ENCODE peak calls at places on chromosomes 13 and 19, in seven cellular contexts. One of them, this sample, is unnamed. For H3K4me1 and H3K36me3, the result is how much of the 10 kb centered on the place peaks cover.

GRCh38 chr19:13051581-13052165 is 51.0 kb downstream of the LYL1 start:
- DNase-seq in PC-9: peak
- DNase-seq in Peyer's patch: peak
- DNase-seq in pancreas: peak
- DNase-seq in GM12878: no peak
- DNase-seq in CD8-positive, alpha-beta memory T cell: no peak
- DNase-seq in left ventricle myocardium inferior: peak
- DNase-seq in this sample: peak

GRCh38 chr19:45469132-45469834 is 1.5 kb downstream of the FOSB start:
- DNase-seq in PC-9: peak
- DNase-seq in Peyer's patch: peak
- DNase-seq in pancreas: peak
- DNase-seq in GM12878: peak
- DNase-seq in CD8-positive, alpha-beta memory T cell: peak
- DNase-seq in left ventricle myocardium inferior: peak
- DNase-seq in this sample: peak

GRCh38 chr19:38149597-38149996 is 74.4 kb downstream of the DPF1 start:
- DNase-seq in PC-9: no peak
- DNase-seq in Peyer's patch: no peak
- DNase-seq in pancreas: no peak
- DNase-seq in GM12878: no peak
- DNase-seq in CD8-positive, alpha-beta memory T cell: no peak
- DNase-seq in left ventricle myocardium inferior: no peak
- DNase-seq in this sample: no peak

GRCh38 chr19:28393574-28394336 is 819.2 kb downstream of the UQCRFS1 start:
- DNase-seq in PC-9: no peak
- DNase-seq in Peyer's patch: no peak
- DNase-seq in pancreas: no peak
- DNase-seq in GM12878: no peak
- DNase-seq in CD8-positive, alpha-beta memory T cell: no peak
- DNase-seq in left ventricle myocardium inferior: no peak
- DNase-seq in this sample: no peak

GRCh38 chr13:106186366-106187030 is 349.0 kb downstream of the EFNB2 start:
- DNase-seq in PC-9: no peak
- DNase-seq in Peyer's patch: no peak
- DNase-seq in pancreas: no peak
- DNase-seq in GM12878: no peak
- DNase-seq in CD8-positive, alpha-beta memory T cell: no peak
- DNase-seq in left ventricle myocardium inferior: no peak
- DNase-seq in this sample: no peak

GRCh38 chr19:48421548-48421947 is 24.2 kb upstream of the GRWD1 start:
- DNase-seq in PC-9: no peak
- DNase-seq in Peyer's patch: no peak
- DNase-seq in pancreas: no peak
- DNase-seq in GM12878: no peak
- DNase-seq in CD8-positive, alpha-beta memory T cell: no peak
- DNase-seq in left ventricle myocardium inferior: no peak
- DNase-seq in this sample: no peak

GRCh38 chr13:34155931-34156607 is 338.1 kb downstream of the RFC3 start:
- DNase-seq in PC-9: peak
- DNase-seq in Peyer's patch: no peak
- DNase-seq in pancreas: no peak
- DNase-seq in GM12878: no peak
- DNase-seq in CD8-positive, alpha-beta memory T cell: no peak
- DNase-seq in left ventricle myocardium inferior: no peak
- DNase-seq in this sample: no peak

GRCh38 chr13:37026778-37027177 is 26.2 kb downstream of the EXOSC8 start:
- DNase-seq in PC-9: no peak
- DNase-seq in Peyer's patch: no peak
- DNase-seq in pancreas: no peak
- DNase-seq in GM12878: no peak
- DNase-seq in CD8-positive, alpha-beta memory T cell: no peak
- DNase-seq in left ventricle myocardium inferior: no peak
- DNase-seq in this sample: no peak

GRCh38 chr19:42282810-42283247 is 13.8 kb downstream of the CIC start:
- DNase-seq in PC-9: no peak
- DNase-seq in Peyer's patch: no peak
- DNase-seq in pancreas: no peak
- DNase-seq in GM12878: no peak
- DNase-seq in CD8-positive, alpha-beta memory T cell: no peak
- DNase-seq in left ventricle myocardium inferior: no peak
- DNase-seq in this sample: no peak

GRCh38 chr19:42283248-42284065 is 14.4 kb downstream of the CIC start:
- DNase-seq in PC-9: peak
- DNase-seq in Peyer's patch: peak
- DNase-seq in pancreas: peak
- DNase-seq in GM12878: peak
- DNase-seq in CD8-positive, alpha-beta memory T cell: peak
- DNase-seq in left ventricle myocardium inferior: peak
- DNase-seq in this sample: peak

GRCh38 chr19:42284641-42285341 is 15.7 kb downstream of the CIC start:
- DNase-seq in PC-9: no peak
- DNase-seq in Peyer's patch: peak
- DNase-seq in pancreas: no peak
- DNase-seq in GM12878: no peak
- DNase-seq in CD8-positive, alpha-beta memory T cell: no peak
- DNase-seq in left ventricle myocardium inferior: no peak
- DNase-seq in this sample: no peak

GRCh38 chr19:42285546-42285945 is 16.4 kb upstream of the PRR19 start:
- DNase-seq in PC-9: no peak
- DNase-seq in Peyer's patch: peak
- DNase-seq in pancreas: no peak
- DNase-seq in GM12878: no peak
- DNase-seq in CD8-positive, alpha-beta memory T cell: no peak
- DNase-seq in left ventricle myocardium inferior: no peak
- DNase-seq in this sample: no peak

DNA sequence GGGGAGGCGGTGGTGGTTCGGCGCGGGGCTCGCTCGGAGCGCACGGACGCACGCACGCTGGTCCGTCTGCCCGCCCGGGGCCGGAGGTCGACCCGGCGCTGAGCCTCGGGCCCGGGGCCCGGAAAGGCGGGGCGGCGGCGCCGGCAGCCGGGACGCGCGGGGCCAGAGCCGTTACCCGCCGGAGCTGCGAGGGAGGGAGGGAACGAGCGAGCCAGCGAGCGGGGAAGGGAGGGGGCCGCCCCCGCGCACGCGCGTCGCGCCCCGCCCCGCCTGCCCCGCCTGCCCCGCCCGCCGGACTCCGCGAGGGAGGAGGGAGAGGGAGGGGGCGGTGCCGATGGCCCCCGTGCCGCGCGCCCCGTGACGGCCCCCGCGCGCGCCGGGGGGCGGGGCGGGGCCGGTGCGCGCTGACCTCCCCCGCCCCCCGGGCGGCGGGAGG is 15.0 kb downstream of the CIC start:
- DNase-seq in PC-9: no peak
- DNase-seq in Peyer's patch: peak
- DNase-seq in pancreas: peak
- DNase-seq in GM12878: no peak
- DNase-seq in CD8-positive, alpha-beta memory T cell: peak
- DNase-seq in left ventricle myocardium inferior: peak
- DNase-seq in this sample: peak
- H3K4me1 ChIP-seq in PC-9: under half
- H3K4me1 ChIP-seq in Peyer's patch: half or more
- H3K4me1 ChIP-seq in pancreas: under half
- H3K4me1 ChIP-seq in GM12878: under half
- H3K4me1 ChIP-seq in CD8-positive, alpha-beta memory T cell: under half
- H3K4me1 ChIP-seq in left ventricle myocardium inferior: half or more
- H3K4me1 ChIP-seq in this sample: under half

DNA sequence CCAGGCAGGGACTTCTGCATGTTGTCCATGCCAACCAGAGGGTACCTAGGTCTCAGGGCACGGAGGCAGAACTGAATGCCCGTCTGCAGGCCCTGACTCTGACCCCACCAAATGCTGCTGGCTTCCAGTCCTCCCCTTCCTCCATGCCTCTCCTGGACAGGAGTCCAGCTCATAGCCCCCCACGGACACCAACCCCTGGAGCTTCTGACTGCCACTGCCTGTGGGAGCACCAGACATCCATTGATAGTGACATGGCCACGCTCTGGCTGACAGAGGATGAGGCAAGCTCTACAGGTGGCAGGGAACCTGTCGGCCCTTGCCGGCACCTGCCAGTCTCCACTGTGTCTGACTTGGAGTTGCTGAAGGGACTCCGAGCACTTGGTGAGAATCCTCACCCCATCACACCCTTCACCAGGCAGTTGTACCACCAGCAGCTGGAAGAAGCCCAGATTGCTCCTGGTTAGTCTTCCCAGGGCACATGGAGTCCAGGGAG is 1.8 kb downstream of the ANKLE1 start:
- DNase-seq in PC-9: no peak
- DNase-seq in Peyer's patch: no peak
- DNase-seq in pancreas: no peak
- DNase-seq in GM12878: no peak
- DNase-seq in CD8-positive, alpha-beta memory T cell: no peak
- DNase-seq in left ventricle myocardium inferior: no peak
- DNase-seq in this sample: no peak
- H3K36me3 ChIP-seq in PC-9: under half
- H3K36me3 ChIP-seq in Peyer's patch: under half
- H3K36me3 ChIP-seq in pancreas: under half
- H3K36me3 ChIP-seq in GM12878: under half
- H3K36me3 ChIP-seq in CD8-positive, alpha-beta memory T cell: under half
- H3K36me3 ChIP-seq in left ventricle myocardium inferior: under half
- H3K36me3 ChIP-seq in this sample: under half

GRCh38 chr19:5129691-5130090 is 160.8 kb downstream of the KDM4B start:
- DNase-seq in PC-9: no peak
- DNase-seq in Peyer's patch: no peak
- DNase-seq in pancreas: no peak
- DNase-seq in GM12878: no peak
- DNase-seq in CD8-positive, alpha-beta memory T cell: no peak
- DNase-seq in left ventricle myocardium inferior: no peak
- DNase-seq in this sample: no peak
- H3K4me1 ChIP-seq in PC-9: under half
- H3K4me1 ChIP-seq in Peyer's patch: under half
- H3K4me1 ChIP-seq in pancreas: under half
- H3K4me1 ChIP-seq in GM12878: half or more
- H3K4me1 ChIP-seq in CD8-positive, alpha-beta memory T cell: under half
- H3K4me1 ChIP-seq in left ventricle myocardium inferior: under half
- H3K4me1 ChIP-seq in this sample: under half

GRCh38 chr13:27171244-27171829 is at the start of gene USP12:
- DNase-seq in PC-9: no peak
- DNase-seq in Peyer's patch: peak
- DNase-seq in pancreas: peak
- DNase-seq in GM12878: no peak
- DNase-seq in CD8-positive, alpha-beta memory T cell: no peak
- DNase-seq in left ventricle myocardium inferior: peak
- DNase-seq in this sample: peak

GRCh38 chr13:27170521-27171243 is 929 bp downstream of the USP12 start:
- DNase-seq in PC-9: peak
- DNase-seq in Peyer's patch: peak
- DNase-seq in pancreas: peak
- DNase-seq in GM12878: no peak
- DNase-seq in CD8-positive, alpha-beta memory T cell: peak
- DNase-seq in left ventricle myocardium inferior: peak
- DNase-seq in this sample: peak

GRCh38 chr13:27168870-27169525 is 2.6 kb downstream of the USP12 start:
- DNase-seq in PC-9: no peak
- DNase-seq in Peyer's patch: no peak
- DNase-seq in pancreas: no peak
- DNase-seq in GM12878: no peak
- DNase-seq in CD8-positive, alpha-beta memory T cell: no peak
- DNase-seq in left ventricle myocardium inferior: no peak
- DNase-seq in this sample: no peak

GRCh38 chr13:27170221-27170520 is 1.4 kb downstream of the USP12 start:
- DNase-seq in PC-9: peak
- DNase-seq in Peyer's patch: no peak
- DNase-seq in pancreas: no peak
- DNase-seq in GM12878: no peak
- DNase-seq in CD8-positive, alpha-beta memory T cell: no peak
- DNase-seq in left ventricle myocardium inferior: no peak
- DNase-seq in this sample: no peak

DNA sequence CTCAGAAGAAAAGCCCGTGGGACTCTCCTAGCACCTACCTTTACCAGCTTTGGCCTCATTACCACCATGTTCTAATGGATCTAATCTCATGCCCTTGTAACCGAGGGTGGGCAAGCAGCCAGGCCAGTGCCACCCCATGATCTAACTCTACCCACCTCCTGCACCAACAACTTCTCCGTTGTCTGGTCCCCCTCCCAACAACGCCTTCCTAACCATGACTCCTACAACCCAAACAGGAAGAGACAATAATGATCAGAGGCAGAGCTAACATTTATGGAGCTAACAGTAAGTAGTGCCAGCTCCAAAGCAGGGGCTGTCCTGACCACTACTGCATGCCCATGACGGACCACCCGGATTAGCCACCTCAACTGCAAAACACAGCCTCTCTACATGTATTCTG is 3.5 kb downstream of the USP12 start:
- DNase-seq in PC-9: no peak
- DNase-seq in Peyer's patch: no peak
- DNase-seq in pancreas: no peak
- DNase-seq in GM12878: no peak
- DNase-seq in CD8-positive, alpha-beta memory T cell: no peak
- DNase-seq in left ventricle myocardium inferior: no peak
- DNase-seq in this sample: no peak
- H3K36me3 ChIP-seq in PC-9: under half
- H3K36me3 ChIP-seq in Peyer's patch: under half
- H3K36me3 ChIP-seq in pancreas: under half
- H3K36me3 ChIP-seq in GM12878: under half
- H3K36me3 ChIP-seq in CD8-positive, alpha-beta memory T cell: under half
- H3K36me3 ChIP-seq in left ventricle myocardium inferior: under half
- H3K36me3 ChIP-seq in this sample: under half

This sample was measured in upper lobe of right lung.